ENCODE peak calls at places on chromosomes 1 and 21, in four cellular contexts. One of them, this sample, is unnamed.

GRCh38 chr1:6016191-6016865 is 24.1 kb upstream of the NPHP4 start:
- DNase-seq in tibial nerve: no peak
- DNase-seq in stomach: no peak
- DNase-seq in transverse colon: no peak
- DNase-seq in this sample: no peak

GRCh38 chr1:87084247-87084836 is 169.9 kb downstream of the HS2ST1 start:
- DNase-seq in transverse colon: no peak
- DNase-seq in tibial nerve: no peak
- DNase-seq in stomach: no peak
- DNase-seq in this sample: no peak

GRCh38 chr1:15063346-15063745 is 90.2 kb upstream of the TMEM51 start:
- DNase-seq in tibial nerve: no peak
- DNase-seq in stomach: no peak
- DNase-seq in transverse colon: no peak
- DNase-seq in this sample: no peak

GRCh38 chr1:83034846-83035245 is 964.1 kb downstream of the TTLL7 start:
- DNase-seq in tibial nerve: no peak
- DNase-seq in transverse colon: no peak
- DNase-seq in stomach: no peak
- DNase-seq in this sample: no peak

GRCh38 chr1:36446261-36446660 is 4.0 kb downstream of the OSCP1 start:
- DNase-seq in transverse colon: no peak
- DNase-seq in stomach: no peak
- DNase-seq in tibial nerve: no peak
- DNase-seq in this sample: no peak

GRCh38 chr1:226973371-226973897 is 33.3 kb downstream of the COQ8A start:
- DNase-seq in stomach: no peak
- DNase-seq in transverse colon: peak; percentile 37
- DNase-seq in tibial nerve: peak; percentile 29
- DNase-seq in this sample: no peak

GRCh38 chr21:46094401-46095105 is 3.4 kb upstream of the COL6A2 start:
- DNase-seq in stomach: no peak
- DNase-seq in transverse colon: no peak
- DNase-seq in tibial nerve: no peak
- DNase-seq in this sample: no peak

GRCh38 chr1:225458222-225458631 is 30.4 kb upstream of the LBR start:
- DNase-seq in tibial nerve: no peak
- DNase-seq in transverse colon: no peak
- DNase-seq in stomach: no peak
- DNase-seq in this sample: no peak

GRCh38 chr1:246527402-246528088 is 20.5 kb upstream of the SMYD3 start:
- DNase-seq in transverse colon: no peak
- DNase-seq in tibial nerve: no peak
- DNase-seq in stomach: no peak
- DNase-seq in this sample: no peak

GRCh38 chr1:178031856-178032320 is 62.0 kb upstream of the RASAL2 start:
- DNase-seq in tibial nerve: peak; percentile 99
- DNase-seq in transverse colon: peak; percentile 90
- DNase-seq in stomach: peak; percentile 92
- DNase-seq in this sample: peak; percentile 81

GRCh38 chr1:226793620-226794276 is 54.7 kb upstream of the ITPKB start:
- DNase-seq in stomach: no peak
- DNase-seq in tibial nerve: no peak
- DNase-seq in transverse colon: no peak
- DNase-seq in this sample: no peak

GRCh38 chr1:50979964-50980363 is 9.9 kb downstream of the CDKN2C start:
- DNase-seq in stomach: no peak
- DNase-seq in transverse colon: no peak
- DNase-seq in tibial nerve: no peak
- DNase-seq in this sample: no peak

GRCh38 chr1:24231701-24232100 is 44.6 kb upstream of the IFNLR1 start:
- DNase-seq in tibial nerve: no peak
- DNase-seq in transverse colon: no peak
- DNase-seq in stomach: no peak
- DNase-seq in this sample: no peak

GRCh38 chr1:66182551-66183178 is 351.3 kb upstream of the SGIP1 start:
- DNase-seq in stomach: no peak
- DNase-seq in transverse colon: peak; percentile 9
- DNase-seq in tibial nerve: no peak
- DNase-seq in this sample: peak; percentile 18

GRCh38 chr1:117685936-117686806 is 80.3 kb downstream of the TENT5C start:
- DNase-seq in stomach: no peak
- DNase-seq in tibial nerve: no peak
- DNase-seq in transverse colon: peak; percentile 61
- DNase-seq in this sample: no peak

GRCh38 chr1:110056284-110056680 is 14.2 kb downstream of the ALX3 start:
- DNase-seq in stomach: no peak
- DNase-seq in tibial nerve: no peak
- DNase-seq in transverse colon: no peak
- DNase-seq in this sample: no peak

GRCh38 chr1:165678509-165678908 is 19.9 kb downstream of the ALDH9A1 start:
- DNase-seq in transverse colon: no peak
- DNase-seq in stomach: no peak
- DNase-seq in tibial nerve: no peak
- DNase-seq in this sample: no peak

GRCh38 chr1:168371477-168371876 is 90.8 kb downstream of the TBX19 start:
- DNase-seq in tibial nerve: no peak
- DNase-seq in stomach: no peak
- DNase-seq in transverse colon: no peak
- DNase-seq in this sample: no peak

GRCh38 chr1:206445116-206445515 is 25.2 kb upstream of the IKBKE start:
- DNase-seq in transverse colon: no peak
- DNase-seq in tibial nerve: peak; percentile 48
- DNase-seq in stomach: no peak
- DNase-seq in this sample: peak; percentile 37

GRCh38 chr1:6269271-6269996 is 8.5 kb upstream of the GPR153 start:
- DNase-seq in tibial nerve: no peak
- DNase-seq in transverse colon: peak; percentile 42
- DNase-seq in stomach: no peak
- DNase-seq in this sample: no peak

GRCh38 chr1:51484591-51484990 is 34.5 kb downstream of the EPS15 start:
- DNase-seq in stomach: no peak
- DNase-seq in tibial nerve: no peak
- DNase-seq in transverse colon: no peak
- DNase-seq in this sample: no peak

GRCh38 chr21:15058718-15059316 is 6.0 kb downstream of the NRIP1 start:
- DNase-seq in tibial nerve: no peak
- DNase-seq in transverse colon: no peak
- DNase-seq in stomach: no peak
- DNase-seq in this sample: no peak

GRCh38 chr1:243548516-243548915 is 292.7 kb downstream of the SDCCAG8 start:
- DNase-seq in tibial nerve: no peak
- DNase-seq in stomach: no peak
- DNase-seq in transverse colon: no peak
- DNase-seq in this sample: no peak

GRCh38 chr1:231626535-231626950 is at the start of gene DISC1:
- DNase-seq in stomach: peak; percentile 84
- DNase-seq in tibial nerve: peak; percentile 81
- DNase-seq in transverse colon: peak; percentile 89
- DNase-seq in this sample: peak; percentile 88

GRCh38 chr1:229403573-229403972 is 30.3 kb downstream of the ACTA1 start:
- DNase-seq in transverse colon: no peak
- DNase-seq in stomach: no peak
- DNase-seq in tibial nerve: no peak
- DNase-seq in this sample: no peak

GRCh38 chr1:154221815-154222081 is 993 bp downstream of the UBAP2L start:
- DNase-seq in transverse colon: no peak
- DNase-seq in stomach: no peak
- DNase-seq in tibial nerve: peak; percentile 6
- DNase-seq in this sample: no peak

GRCh38 chr1:6385673-6386191 is 7.8 kb downstream of the ACOT7 start:
- DNase-seq in tibial nerve: no peak
- DNase-seq in stomach: no peak
- DNase-seq in transverse colon: peak; percentile 25
- DNase-seq in this sample: no peak

GRCh38 chr1:29120955-29121485 is 2.7 kb downstream of the TMEM200B start:
- DNase-seq in tibial nerve: no peak
- DNase-seq in transverse colon: peak; percentile 61
- DNase-seq in stomach: peak; percentile 43
- DNase-seq in this sample: peak; percentile 71
- H3K27me3 ChIP-seq in tibial nerve: peaks cover 32% of the 10 kb centered on the region
- H3K27me3 ChIP-seq in transverse colon: peaks cover 53% of the 10 kb centered on the region
- H3K27me3 ChIP-seq in stomach: peaks cover 51% of the 10 kb centered on the region
- H3K27me3 ChIP-seq in this sample: no peaks in the 10 kb centered on the region

GRCh38 chr1:203038217-203038741 is 12.0 kb downstream of the PPFIA4 start:
- DNase-seq in transverse colon: peak; percentile 18
- DNase-seq in tibial nerve: no peak
- DNase-seq in stomach: no peak
- DNase-seq in this sample: no peak

GRCh38 chr1:203037509-203038190 is 11.4 kb downstream of the PPFIA4 start:
- DNase-seq in transverse colon: no peak
- DNase-seq in tibial nerve: no peak
- DNase-seq in stomach: no peak
- DNase-seq in this sample: no peak

GRCh38 chr1:203039609-203040517 is 13.6 kb downstream of the PPFIA4 start:
- DNase-seq in tibial nerve: no peak
- DNase-seq in stomach: no peak
- DNase-seq in transverse colon: no peak
- DNase-seq in this sample: no peak

GRCh38 chr1:203040518-203041275 is 14.4 kb downstream of the PPFIA4 start:
- DNase-seq in stomach: no peak
- DNase-seq in tibial nerve: no peak
- DNase-seq in transverse colon: no peak
- DNase-seq in this sample: no peak

DNA sequence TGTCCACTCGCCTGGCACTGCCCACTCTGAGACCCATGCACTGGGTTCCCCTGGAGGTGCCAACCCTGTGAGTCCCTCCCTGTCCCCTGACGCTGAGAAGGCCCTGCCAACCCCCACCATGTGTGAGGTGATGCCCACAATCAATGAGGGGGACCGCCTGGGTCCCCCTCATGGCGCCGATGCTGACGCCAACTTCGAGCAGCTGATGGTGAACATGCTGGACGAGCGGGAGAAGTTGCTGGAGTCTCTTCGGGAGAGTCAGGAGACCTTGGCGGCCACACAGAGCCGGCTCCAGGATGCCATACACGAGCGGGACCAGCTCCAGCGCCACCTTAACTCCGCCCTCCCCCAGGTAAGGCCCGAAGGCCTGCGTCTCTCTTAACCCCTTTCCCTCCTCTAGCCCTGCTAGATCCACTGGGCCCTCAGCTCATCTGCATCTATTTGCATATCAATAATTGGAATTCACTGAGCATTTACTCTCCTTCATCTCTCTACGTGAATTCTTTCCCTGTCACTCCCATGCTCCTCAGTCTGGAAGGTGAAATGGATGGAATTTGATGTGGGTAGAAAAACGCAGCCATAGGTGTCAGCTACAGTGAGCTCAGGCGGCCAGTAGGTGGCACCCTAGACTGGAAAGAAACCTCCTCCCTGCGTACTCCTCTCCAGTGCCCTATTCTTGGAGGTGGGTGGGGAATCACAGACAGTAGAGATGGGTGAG is 12.8 kb downstream of the PPFIA4 start:
- DNase-seq in stomach: peak; percentile 77
- DNase-seq in tibial nerve: peak; percentile 79
- DNase-seq in transverse colon: peak; percentile 74
- DNase-seq in this sample: peak; percentile 76
- TF ChIP-seq EP300 in stomach: no peak
- TF ChIP-seq EP300 in tibial nerve: no peak
- TF ChIP-seq EP300 in transverse colon: no peak
- TF ChIP-seq EP300 in this sample: no peak

GRCh38 chr1:966603-967295 is 467 bp downstream of the PLEKHN1 start:
- DNase-seq in transverse colon: peak; percentile 85
- DNase-seq in tibial nerve: peak; percentile 41
- DNase-seq in stomach: peak; percentile 79
- DNase-seq in this sample: no peak
- TF ChIP-seq POLR2A in transverse colon: no peak
- TF ChIP-seq POLR2A in tibial nerve: no peak
- TF ChIP-seq POLR2A in stomach: no peak
- TF ChIP-seq POLR2A in this sample: no peak

DNA sequence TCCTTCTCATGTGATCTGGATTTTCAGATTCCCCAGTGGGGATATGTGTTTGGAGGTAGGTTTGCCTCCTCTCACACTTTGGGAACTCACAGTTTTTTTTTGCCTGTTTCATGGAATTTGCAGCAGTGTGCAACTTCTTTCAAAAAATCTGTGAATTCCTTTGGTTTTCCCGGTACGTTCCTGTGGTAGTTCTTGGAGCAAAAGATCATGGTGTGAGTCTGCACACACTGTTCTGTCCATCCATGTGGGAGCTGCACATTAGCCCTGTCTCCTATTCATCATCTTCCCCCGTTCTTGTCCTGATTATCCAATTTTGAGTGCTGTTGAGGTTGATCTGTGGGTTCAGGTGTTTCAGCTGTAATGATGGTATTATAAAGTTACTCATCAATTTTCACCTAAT is 30.3 kb upstream of the TACSTD2 start:
- DNase-seq in tibial nerve: no peak
- DNase-seq in transverse colon: no peak
- DNase-seq in stomach: no peak
- DNase-seq in this sample: no peak
- H3K27me3 ChIP-seq in tibial nerve: no peaks in the 10 kb centered on the region
- H3K27me3 ChIP-seq in transverse colon: no peaks in the 10 kb centered on the region
- H3K27me3 ChIP-seq in stomach: no peaks in the 10 kb centered on the region
- H3K27me3 ChIP-seq in this sample: no peaks in the 10 kb centered on the region

DNA sequence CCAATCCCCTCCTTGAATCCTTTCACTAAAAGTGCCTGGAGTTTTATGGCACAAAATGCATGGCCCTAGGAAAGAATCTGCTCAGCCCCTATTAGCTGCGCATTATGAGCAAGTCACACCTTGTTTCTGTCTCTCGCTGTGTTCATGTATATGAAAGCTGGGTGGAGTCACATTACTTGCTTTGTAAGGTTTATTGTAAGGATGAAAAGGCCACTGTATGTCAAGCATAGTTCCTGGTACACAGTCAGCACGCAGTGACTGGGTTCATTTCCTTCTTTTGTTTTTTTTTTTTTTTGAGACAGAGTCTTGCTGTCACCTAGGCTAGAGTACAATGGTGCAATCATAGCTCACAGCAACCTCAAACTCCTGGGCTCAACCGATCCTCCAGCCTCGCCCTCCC is 6.7 kb upstream of the SLC9A1 start:
- DNase-seq in stomach: no peak
- DNase-seq in tibial nerve: no peak
- DNase-seq in transverse colon: peak; percentile 39
- DNase-seq in this sample: no peak
- TF ChIP-seq EP300 in stomach: no peak
- TF ChIP-seq EP300 in tibial nerve: no peak
- TF ChIP-seq EP300 in transverse colon: no peak
- TF ChIP-seq EP300 in this sample: no peak

GRCh38 chr1:41698916-41699860 is 214.7 kb upstream of the EDN2 start:
- DNase-seq in tibial nerve: no peak
- DNase-seq in stomach: no peak
- DNase-seq in transverse colon: peak; percentile 52
- DNase-seq in this sample: no peak
- TF ChIP-seq POLR2A in tibial nerve: no peak
- TF ChIP-seq POLR2A in stomach: no peak
- TF ChIP-seq POLR2A in transverse colon: no peak
- TF ChIP-seq POLR2A in this sample: no peak

GRCh38 chr1:1127551-1128451 is 11.9 kb upstream of the C1orf159 start:
- DNase-seq in stomach: no peak
- DNase-seq in tibial nerve: no peak
- DNase-seq in transverse colon: peak; percentile 32
- DNase-seq in this sample: no peak
- H3K27me3 ChIP-seq in stomach: no peaks in the 10 kb centered on the region
- H3K27me3 ChIP-seq in tibial nerve: no peaks in the 10 kb centered on the region
- H3K27me3 ChIP-seq in transverse colon: no peaks in the 10 kb centered on the region
- H3K27me3 ChIP-seq in this sample: no peaks in the 10 kb centered on the region

This sample was measured in ovary.